ENCODE peak calls at places on chromosomes 13 and 19, in seven cellular contexts. G is NCI-H774; K is Peyer's patch; U is activated T-cell treated with anti-CD3 and anti-CD28 coated beads, Interleukin-2, amount 50 U/mL, for 1 hour; F is stimulated activated CD8-positive, alpha-beta memory T cell treated with anti-CD3 and anti-CD28 coated beads, Interleukin-7, amount 100 ng/mL, for 1 hour; T is T-helper 17 cell; V is cerebellar nuclear complex. L is an unnamed sample.

GRCh38 chr13:101382086-101382485 is 34.2 kb downstream of the NALCN start:
- DNase-seq in V (no peak), G (no peak), T (no peak), F (no peak), K (no peak), U (no peak), L (no peak)

GRCh38 chr19:38277549-38277948 is 13.2 kb downstream of the SPINT2 start:
- DNase-seq in T (no peak), F (no peak), V (no peak), G (no peak), K (no peak), U (no peak), L (no peak)

GRCh38 chr19:40200352-40201099 is 9.3 kb downstream of the MAP3K10 start:
- DNase-seq in G (no peak), V (no peak), F (no peak), T (no peak), U (no peak), K (no peak), L (no peak)

GRCh38 chr19:55070755-55071502 is 4.7 kb upstream of the EPS8L1 start:
- DNase-seq in T (no peak), G (no peak), V (no peak), U (no peak), K (peak; percentile 85), F (no peak), L (no peak)

GRCh38 chr13:97212540-97213146 is 9.5 kb upstream of the MBNL2 start:
- DNase-seq in K (peak; percentile 63), U (no peak), F (no peak), G (peak; percentile 6), T (no peak), V (no peak), L (no peak)

GRCh38 chr13:43942301-43942700 is 62.6 kb downstream of the LACC1 start:
- DNase-seq in K (no peak), T (no peak), V (no peak), F (no peak), U (no peak), G (no peak), L (no peak)

GRCh38 chr19:42198676-42199439 is 18.6 kb downstream of the DEDD2 start:
- DNase-seq in G (no peak), K (peak; percentile 93), V (no peak), U (peak; percentile 65), T (peak; percentile 61), F (peak; percentile 47), L (no peak)

GRCh38 chr13:106096661-106097092 is 438.8 kb downstream of the EFNB2 start:
- DNase-seq in T (no peak), U (no peak), F (no peak), K (no peak), G (no peak), V (no peak), L (no peak)

GRCh38 chr19:4391701-4392543 is 8.4 kb downstream of the SH3GL1 start:
- DNase-seq in U (no peak), T (no peak), K (peak; percentile 57), F (no peak), V (no peak), G (no peak), L (no peak)

GRCh38 chr19:51440052-51440451 is 18.2 kb downstream of the SIGLEC8 start:
- DNase-seq in V (no peak), U (no peak), F (no peak), G (no peak), K (no peak), T (no peak), L (no peak)

GRCh38 chr19:37997911-37998344 is 90.9 kb downstream of the SIPA1L3 start:
- DNase-seq in T (no peak), U (no peak), V (no peak), K (no peak), G (no peak), F (no peak), L (no peak)

GRCh38 chr13:98798849-98799645 is 46.6 kb upstream of the SLC15A1 start:
- DNase-seq in K (no peak), T (no peak), U (no peak), G (no peak), F (no peak), V (no peak), L (no peak)

GRCh38 chr19:55541091-55541490 is 4.2 kb upstream of the SBK2 start:
- DNase-seq in G (no peak), F (no peak), V (no peak), U (no peak), K (no peak), T (no peak), L (no peak)

GRCh38 chr13:28530729-28531194 is 35.8 kb upstream of the FLT1 start:
- DNase-seq in U (no peak), T (no peak), G (no peak), F (no peak), K (no peak), V (no peak), L (no peak)

GRCh38 chr19:50897612-50898011 is 13.6 kb downstream of the KLK4 start:
- DNase-seq in F (no peak), K (no peak), T (no peak), U (no peak), G (no peak), V (no peak), L (no peak)

GRCh38 chr19:10139952-10140351 is 20.3 kb upstream of the EIF3G start:
- DNase-seq in T (no peak), G (no peak), F (no peak), V (no peak), K (no peak), U (no peak), L (no peak)

GRCh38 chr13:92564942-92565341 is 661.7 kb upstream of the GPC6 start:
- DNase-seq in V (no peak), T (no peak), U (no peak), F (no peak), K (no peak), G (no peak), L (no peak)

GRCh38 chr19:30150626-30151025 is 208.6 kb downstream of the URI1 start:
- DNase-seq in F (no peak), K (no peak), V (no peak), U (no peak), G (no peak), T (no peak), L (no peak)

GRCh38 chr13:38897521-38897920 is 93.1 kb downstream of the STOML3 start:
- DNase-seq in V (no peak), U (no peak), T (no peak), G (no peak), F (no peak), K (no peak), L (no peak)

GRCh38 chr13:107770541-107770940 is 444.8 kb downstream of the LIG4 start:
- DNase-seq in F (no peak), T (no peak), G (no peak), U (no peak), V (no peak), K (no peak), L (no peak)

GRCh38 chr13:47121092-47121763 is 224.4 kb upstream of the HTR2A start:
- DNase-seq in F (no peak), U (no peak), K (no peak), G (no peak), V (no peak), T (no peak), L (no peak)